ENCODE peak calls at places on chromosomes 3 and 15, in four cellular contexts. U is GM06990, B is epithelial cell of esophagus, H is cardiac fibroblast. A is an unnamed sample.

GRCh38 chr15:45637552-45638033 is 2.8 kb downstream of the SQOR start:
- DNase-seq in U (peak), B (peak), H (peak), A (peak)

GRCh38 chr3:113721638-113722037 is 24.4 kb downstream of the NAA50 start:
- DNase-seq in U (no peak), B (no peak), H (no peak), A (no peak)

GRCh38 chr3:132160218-132160617 is 125.4 kb upstream of the CPNE4 start:
- DNase-seq in U (no peak), B (no peak), H (no peak), A (no peak)

GRCh38 chr3:183386651-183387050 is 41.8 kb downstream of the MCF2L2 start:
- DNase-seq in U (no peak), B (no peak), H (no peak), A (no peak)

GRCh38 chr3:156626104-156626503 is 48.3 kb upstream of the TIPARP start:
- DNase-seq in U (no peak), B (peak), H (no peak), A (no peak)

GRCh38 chr3:44958406-44958805 is 17.6 kb downstream of the ZDHHC3 start:
- DNase-seq in U (no peak), B (peak), H (no peak), A (no peak)

GRCh38 chr15:32651229-32651837 is 9.8 kb downstream of the SCG5 start:
- DNase-seq in U (no peak), B (peak), H (peak), A (peak)

GRCh38 chr15:76994001-76994400 is 925 bp upstream of the PSTPIP1 start:
- DNase-seq in U (no peak), B (peak), H (peak), A (no peak)

GRCh38 chr3:79018671-79019136 is 749.1 kb downstream of the ROBO1 start:
- DNase-seq in U (peak), B (peak), H (peak), A (peak)

GRCh38 chr15:48385431-48385830 is 54.2 kb downstream of the DUT start:
- DNase-seq in U (no peak), B (peak), H (peak), A (no peak)

GRCh38 chr15:61138151-61138550 is 91.0 kb downstream of the RORA start:
- DNase-seq in U (no peak), B (no peak), H (peak), A (no peak)

GRCh38 chr15:38991126-38991525 is 426.5 kb upstream of the RASGRP1 start:
- DNase-seq in U (no peak), B (peak), H (peak), A (no peak)

GRCh38 chr3:107847791-107848190 is 243.0 kb downstream of the CD47 start:
- DNase-seq in U (no peak), B (no peak), H (peak), A (no peak)

GRCh38 chr3:39106281-39107055 is 959 bp downstream of the GORASP1 start:
- DNase-seq in U (no peak), B (peak), H (peak), A (no peak)

GRCh38 chr15:39118510-39118909 is 462.4 kb upstream of the THBS1 start:
- DNase-seq in U (no peak), B (peak), H (peak), A (no peak)

GRCh38 chr15:94230436-94230885 is 900 bp upstream of the MCTP2 start:
- DNase-seq in U (no peak), B (peak), H (peak), A (no peak)

GRCh38 chr3:143084856-143085731 is 34.5 kb upstream of the CHST2 start:
- DNase-seq in U (peak), B (peak), H (peak), A (peak)

GRCh38 chr3:141413387-141414140 is 45.3 kb downstream of the ZBTB38 start:
- DNase-seq in U (no peak), B (no peak), H (peak), A (no peak)

GRCh38 chr3:399647-400046 is 203.1 kb downstream of the CHL1 start:
- DNase-seq in U (no peak), B (peak), H (no peak), A (no peak)

GRCh38 chr15:25543156-25543555 is 104.3 kb upstream of the UBE3A start:
- DNase-seq in U (no peak), B (peak), H (peak), A (no peak)

GRCh38 chr3:98884675-98885371 is 16.7 kb downstream of the DCBLD2 start:
- DNase-seq in U (no peak), B (no peak), H (peak), A (no peak)

GRCh38 chr15:39269352-39269751 is 311.5 kb upstream of the THBS1 start:
- DNase-seq in U (no peak), B (no peak), H (no peak), A (no peak)

GRCh38 chr15:99248000-99248727 is 1.2 kb downstream of the TTC23 start:
- DNase-seq in U (no peak), B (no peak), H (no peak), A (no peak)

GRCh38 chr3:34387831-34388564 is 589.6 kb downstream of the PDCD6IP start:
- DNase-seq in U (no peak), B (peak), H (no peak), A (no peak)

GRCh38 chr3:170128259-170128976 is 53.1 kb downstream of the PHC3 start:
- DNase-seq in U (peak), B (no peak), H (no peak), A (peak)

GRCh38 chr3:32814371-32814770 is 3.4 kb upstream of the TRIM71 start:
- DNase-seq in U (no peak), B (no peak), H (no peak), A (no peak)

GRCh38 chr15:69117431-69117841 is 43.0 kb upstream of the GLCE start:
- DNase-seq in U (no peak), B (peak), H (no peak), A (no peak)

GRCh38 chr15:58241872-58242271 is 103.7 kb downstream of the AQP9 start:
- DNase-seq in U (no peak), B (no peak), H (no peak), A (no peak)

GRCh38 chr3:39272191-39272590 is 7.6 kb downstream of the CX3CR1 start:
- DNase-seq in U (no peak), B (no peak), H (no peak), A (no peak)

GRCh38 chr15:39685999-39686613 is 96.5 kb downstream of the FSIP1 start:
- DNase-seq in U (no peak), B (peak), H (peak), A (peak)

GRCh38 chr3:81929697-81930096 is 168.3 kb upstream of the GBE1 start:
- DNase-seq in U (no peak), B (no peak), H (no peak), A (no peak)

GRCh38 chr3:58090351-58090750 is 82.1 kb downstream of the FLNB start:
- DNase-seq in U (no peak), B (no peak), H (peak), A (no peak)

GRCh38 chr3:101806491-101806890 is 27.5 kb downstream of the NXPE3 start:
- DNase-seq in U (no peak), B (no peak), H (no peak), A (no peak)

GRCh38 chr3:152574461-152575079 is 260.4 kb upstream of the P2RY1 start:
- DNase-seq in U (no peak), B (peak), H (peak), A (peak)

GRCh38 chr3:101695779-101696372 is 9.4 kb upstream of the RPL24 start:
- DNase-seq in U (no peak), B (peak), H (peak), A (no peak)

GRCh38 chr15:68204776-68205557 is at the start of gene CALML4:
- DNase-seq in U (no peak), B (no peak), H (no peak), A (no peak)

GRCh38 chr3:42749753-42750231 is 23.3 kb downstream of the CCDC13 start:
- DNase-seq in U (no peak), B (peak), H (peak), A (peak)

GRCh38 chr3:188315563-188315962 is 161.6 kb downstream of the LPP start:
- DNase-seq in U (no peak), B (no peak), H (peak), A (no peak)

GRCh38 chr15:29263289-29263688 is 6.3 kb downstream of the NSMCE3 start:
- DNase-seq in U (no peak), B (no peak), H (no peak), A (no peak)

GRCh38 chr15:29262738-29263137 is 6.9 kb downstream of the NSMCE3 start:
- DNase-seq in U (no peak), B (no peak), H (no peak), A (no peak)

GRCh38 chr15:29260896-29261295 is 8.7 kb downstream of the NSMCE3 start:
- DNase-seq in U (no peak), B (no peak), H (no peak), A (no peak)

GRCh38 chr15:29259233-29259632 is 10.4 kb downstream of the NSMCE3 start:
- DNase-seq in U (no peak), B (no peak), H (no peak), A (no peak)
- TF ChIP-seq CTCF in U (peak), B (peak), H (no peak), A (no peak)

DNA sequence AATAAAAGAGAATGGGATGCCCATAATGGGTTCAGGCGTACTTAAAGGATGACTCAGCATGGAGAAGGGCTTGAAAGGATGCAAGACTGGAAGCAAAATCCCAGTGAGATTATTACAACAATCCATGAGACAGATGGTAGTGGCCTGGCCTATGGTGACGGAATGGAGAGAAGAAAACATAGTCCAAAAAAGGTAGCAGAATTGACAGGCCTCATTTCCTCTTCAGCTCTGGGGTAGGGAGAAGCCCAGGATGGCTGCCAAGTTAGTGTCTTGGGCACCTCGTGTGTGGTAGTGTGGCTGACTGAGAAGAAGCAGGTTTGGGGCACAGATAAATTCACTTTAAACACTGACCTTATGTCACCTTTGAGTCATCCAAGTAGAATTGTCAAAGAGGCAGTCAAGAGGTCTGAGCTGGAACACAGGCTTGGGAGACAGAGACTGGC is 18.1 kb downstream of the MB21D2 start:
- DNase-seq in U (peak), B (peak), H (peak), A (no peak)
- TF ChIP-seq CTCF in U (no peak), B (no peak), H (no peak), A (no peak)

GRCh38 chr3:149352556-149352955 is 19.1 kb upstream of the TM4SF18 start:
- DNase-seq in U (peak), B (peak), H (peak), A (peak)
- TF ChIP-seq CTCF in U (peak), B (peak), H (peak), A (peak)

DNA sequence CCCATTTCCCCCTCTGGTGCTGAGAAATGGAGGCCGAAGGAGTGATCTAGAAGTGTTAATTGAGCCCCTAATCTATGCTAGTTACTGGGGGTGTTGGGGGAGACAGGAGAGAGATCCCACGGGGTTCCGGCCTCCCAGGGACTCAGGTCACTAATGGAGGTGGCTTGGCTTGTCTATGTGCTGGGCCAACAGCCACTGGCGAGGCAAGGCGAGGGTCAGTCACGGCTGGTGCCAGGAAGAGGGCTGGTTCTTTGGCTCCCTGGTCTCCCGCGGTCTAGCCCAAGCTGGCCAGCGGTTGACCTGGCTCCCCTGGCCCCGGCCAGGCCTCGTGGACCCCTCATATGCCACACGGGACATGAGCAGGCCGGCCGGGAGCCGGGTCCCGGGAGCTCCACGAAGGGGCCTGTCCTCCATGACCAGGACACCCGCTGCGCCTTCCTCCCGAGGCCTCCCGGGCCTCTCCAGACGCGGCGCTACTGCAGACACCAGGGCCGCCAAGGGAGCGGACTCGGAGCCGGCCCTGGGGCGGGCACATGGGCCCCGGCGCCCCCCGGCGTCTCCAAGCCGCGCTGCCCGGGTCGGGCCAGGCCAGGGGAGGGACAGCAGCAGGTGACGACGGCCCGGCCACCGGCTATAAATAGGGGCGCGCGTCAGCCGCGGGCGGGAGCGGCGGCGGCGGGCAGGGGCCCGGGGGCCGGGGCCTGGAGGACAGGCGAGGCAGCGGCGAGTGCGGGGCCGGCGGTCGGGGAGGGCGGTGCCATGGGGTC is at the start of gene ALPK3:
- DNase-seq in U (no peak), B (no peak), H (no peak), A (peak)
- TF ChIP-seq CTCF in U (no peak), B (no peak), H (no peak), A (peak)

DNA sequence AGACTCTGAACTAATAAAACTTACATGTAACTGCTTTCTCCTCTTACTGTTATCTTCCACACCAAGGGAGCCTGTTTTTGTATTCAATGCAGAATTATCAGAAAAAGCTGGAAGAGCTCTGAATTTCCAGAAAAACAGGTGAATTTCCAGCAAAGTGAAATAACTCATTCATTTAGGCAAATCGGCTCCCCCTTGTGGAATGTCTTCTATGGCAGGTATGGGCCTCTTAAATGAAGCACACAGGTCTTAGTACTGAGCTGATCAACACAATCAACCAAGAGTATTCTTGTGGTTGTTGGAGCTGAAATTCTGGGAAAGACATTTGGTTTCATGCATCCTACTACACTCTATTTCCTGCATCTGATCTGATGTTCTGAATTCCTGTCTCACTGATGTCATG is 31.0 kb upstream of the PTPRG start:
- DNase-seq in U (no peak), B (peak), H (peak), A (no peak)
- TF ChIP-seq CTCF in U (peak), B (peak), H (peak), A (peak)

DNA sequence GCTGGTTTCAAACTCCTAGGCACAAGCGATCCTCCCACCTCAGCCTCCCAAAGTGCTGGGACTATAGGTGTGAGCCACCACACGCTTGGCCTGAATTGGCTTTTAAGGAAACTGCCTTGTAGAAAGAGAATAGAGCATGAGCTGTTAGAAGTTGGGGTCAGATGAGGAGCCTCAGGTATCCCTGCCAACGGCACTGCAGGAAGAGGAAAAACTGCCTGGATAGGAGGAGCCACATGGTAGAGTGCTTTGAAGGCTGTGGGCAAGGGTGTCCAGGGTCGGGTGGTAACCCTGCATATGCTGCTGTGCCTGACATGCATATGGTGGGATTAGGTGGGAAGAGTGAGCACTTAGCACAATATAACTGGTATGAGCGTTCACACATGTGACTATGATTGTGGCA is 55.0 kb downstream of the BSN start:
- DNase-seq in U (no peak), B (no peak), H (no peak), A (no peak)
- TF ChIP-seq CTCF in U (no peak), B (no peak), H (no peak), A (no peak)

GRCh38 chr15:40938530-40938870 is 9.4 kb downstream of the DLL4 start:
- DNase-seq in U (no peak), B (no peak), H (no peak), A (no peak)

GRCh38 chr15:40934457-40934856 is 5.3 kb downstream of the DLL4 start:
- DNase-seq in U (no peak), B (no peak), H (no peak), A (no peak)

GRCh38 chr15:40937762-40938529 is 8.8 kb downstream of the DLL4 start:
- DNase-seq in U (no peak), B (peak), H (no peak), A (no peak)

GRCh38 chr15:40936234-40936708 is 7.1 kb downstream of the DLL4 start:
- DNase-seq in U (no peak), B (no peak), H (no peak), A (no peak)

DNA sequence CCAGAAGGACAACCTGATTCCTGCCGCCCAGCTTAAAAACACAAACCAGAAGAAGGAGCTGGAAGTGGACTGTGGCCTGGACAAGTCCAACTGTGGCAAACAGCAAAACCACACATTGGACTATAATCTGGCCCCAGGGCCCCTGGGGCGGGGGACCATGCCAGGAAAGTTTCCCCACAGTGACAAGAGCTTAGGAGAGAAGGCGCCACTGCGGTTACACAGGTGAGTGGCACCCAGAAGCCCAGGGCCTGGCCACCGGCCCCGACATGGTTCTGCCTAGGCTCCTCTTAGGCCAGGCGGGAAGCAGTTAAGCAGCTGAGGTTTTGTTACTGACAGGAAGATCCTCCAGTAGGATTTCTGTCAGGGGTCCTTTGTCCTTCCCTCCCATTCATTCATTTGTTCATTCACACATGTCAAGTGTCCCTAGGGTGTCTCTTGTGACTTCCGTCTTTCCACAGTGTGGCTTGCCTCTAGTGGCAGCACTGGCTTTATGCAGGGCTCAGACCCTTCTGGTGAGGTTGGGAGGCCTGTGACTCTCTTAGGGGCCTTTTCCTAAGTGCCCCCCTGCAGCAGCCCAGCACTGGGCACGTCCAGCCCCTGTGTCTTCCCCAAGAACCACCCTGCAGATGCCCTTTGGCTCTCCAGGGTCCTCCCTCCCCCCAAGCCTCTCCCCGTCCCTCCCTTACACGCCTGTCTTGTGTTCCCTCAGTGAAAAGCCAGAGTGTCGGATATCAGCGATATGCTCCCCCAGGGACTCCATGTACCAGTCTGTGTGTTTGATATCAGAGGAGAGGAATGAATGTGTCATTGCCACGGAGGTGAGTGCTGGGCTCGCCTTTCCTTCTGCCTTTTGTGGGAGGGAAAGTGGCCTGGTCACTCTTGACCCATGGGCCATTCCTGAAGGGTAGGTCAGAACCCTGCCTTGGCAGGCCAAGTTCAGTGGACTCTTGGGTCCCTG is 7.8 kb downstream of the DLL4 start:
- DNase-seq in U (no peak), B (peak), H (peak), A (no peak)
- TF ChIP-seq CTCF in U (peak), B (no peak), H (no peak), A (no peak)